ENCODE peak calls at places on chromosomes 5 and 9, in ten cellular contexts. One of them, this sample, is unnamed.

GRCh38 chr9:124348831-124349230 is 66.4 kb downstream of the PSMB7 start:
- DNase-seq in sigmoid colon: peak
- DNase-seq in prostate gland: no peak
- DNase-seq in K562: no peak
- DNase-seq in spleen: peak
- DNase-seq in endothelial cell of umbilical vein: no peak
- DNase-seq in H1: no peak
- DNase-seq in transverse colon: no peak
- DNase-seq in GM12878: no peak
- DNase-seq in HCT116: no peak
- DNase-seq in this sample: no peak

GRCh38 chr5:111389390-111390082 is 122.8 kb downstream of the STARD4 start:
- DNase-seq in sigmoid colon: no peak
- DNase-seq in prostate gland: no peak
- DNase-seq in K562: no peak
- DNase-seq in spleen: no peak
- DNase-seq in endothelial cell of umbilical vein: no peak
- DNase-seq in H1: no peak
- DNase-seq in transverse colon: no peak
- DNase-seq in GM12878: no peak
- DNase-seq in HCT116: peak
- DNase-seq in this sample: no peak

GRCh38 chr5:66642538-66642937 is 46.3 kb downstream of the MAST4 start:
- DNase-seq in sigmoid colon: no peak
- DNase-seq in prostate gland: no peak
- DNase-seq in K562: no peak
- DNase-seq in spleen: no peak
- DNase-seq in endothelial cell of umbilical vein: no peak
- DNase-seq in H1: no peak
- DNase-seq in transverse colon: no peak
- DNase-seq in GM12878: no peak
- DNase-seq in HCT116: no peak
- DNase-seq in this sample: no peak

GRCh38 chr5:124060413-124061095 is 548.6 kb downstream of the CSNK1G3 start:
- DNase-seq in sigmoid colon: no peak
- DNase-seq in prostate gland: no peak
- DNase-seq in K562: no peak
- DNase-seq in spleen: no peak
- DNase-seq in endothelial cell of umbilical vein: no peak
- DNase-seq in H1: no peak
- DNase-seq in transverse colon: no peak
- DNase-seq in GM12878: no peak
- DNase-seq in HCT116: no peak
- DNase-seq in this sample: peak

GRCh38 chr9:21070171-21070571 is 7.6 kb downstream of the IFNB1 start:
- DNase-seq in sigmoid colon: peak
- DNase-seq in prostate gland: peak
- DNase-seq in K562: no peak
- DNase-seq in spleen: no peak
- DNase-seq in endothelial cell of umbilical vein: peak
- DNase-seq in H1: no peak
- DNase-seq in transverse colon: peak
- DNase-seq in GM12878: no peak
- DNase-seq in HCT116: peak
- DNase-seq in this sample: no peak

GRCh38 chr9:133882849-133883248 is 109.3 kb downstream of the VAV2 start:
- DNase-seq in sigmoid colon: no peak
- DNase-seq in prostate gland: no peak
- DNase-seq in K562: no peak
- DNase-seq in spleen: no peak
- DNase-seq in endothelial cell of umbilical vein: no peak
- DNase-seq in H1: no peak
- DNase-seq in transverse colon: no peak
- DNase-seq in GM12878: no peak
- DNase-seq in HCT116: no peak
- DNase-seq in this sample: no peak

GRCh38 chr5:148973455-148973854 is 89.4 kb downstream of the SH3TC2 start:
- DNase-seq in sigmoid colon: no peak
- DNase-seq in prostate gland: no peak
- DNase-seq in K562: no peak
- DNase-seq in spleen: no peak
- DNase-seq in endothelial cell of umbilical vein: no peak
- DNase-seq in H1: no peak
- DNase-seq in transverse colon: no peak
- DNase-seq in GM12878: no peak
- DNase-seq in HCT116: no peak
- DNase-seq in this sample: no peak

GRCh38 chr5:143041461-143041860 is 271.3 kb downstream of the ARHGAP26 start:
- DNase-seq in sigmoid colon: no peak
- DNase-seq in prostate gland: no peak
- DNase-seq in K562: no peak
- DNase-seq in spleen: no peak
- DNase-seq in endothelial cell of umbilical vein: no peak
- DNase-seq in H1: no peak
- DNase-seq in transverse colon: no peak
- DNase-seq in GM12878: no peak
- DNase-seq in HCT116: no peak
- DNase-seq in this sample: no peak

GRCh38 chr9:135890190-135890861 is 17.0 kb downstream of the CAMSAP1 start:
- DNase-seq in sigmoid colon: no peak
- DNase-seq in prostate gland: peak
- DNase-seq in K562: no peak
- DNase-seq in spleen: peak
- DNase-seq in endothelial cell of umbilical vein: no peak
- DNase-seq in H1: no peak
- DNase-seq in transverse colon: no peak
- DNase-seq in GM12878: no peak
- DNase-seq in HCT116: no peak
- DNase-seq in this sample: peak

GRCh38 chr9:128011071-128011817 is 30.5 kb upstream of the EEIG1 start:
- DNase-seq in sigmoid colon: no peak
- DNase-seq in prostate gland: no peak
- DNase-seq in K562: peak
- DNase-seq in spleen: peak
- DNase-seq in endothelial cell of umbilical vein: peak
- DNase-seq in H1: no peak
- DNase-seq in transverse colon: peak
- DNase-seq in GM12878: no peak
- DNase-seq in HCT116: no peak
- DNase-seq in this sample: no peak

GRCh38 chr9:124009835-124010226 is 1.7 kb upstream of the LHX2 start:
- DNase-seq in sigmoid colon: no peak
- DNase-seq in prostate gland: no peak
- DNase-seq in K562: no peak
- DNase-seq in spleen: no peak
- DNase-seq in endothelial cell of umbilical vein: no peak
- DNase-seq in H1: no peak
- DNase-seq in transverse colon: no peak
- DNase-seq in GM12878: no peak
- DNase-seq in HCT116: no peak
- DNase-seq in this sample: no peak

GRCh38 chr5:169460896-169461295 is 122.7 kb upstream of the SPDL1 start:
- DNase-seq in sigmoid colon: no peak
- DNase-seq in prostate gland: no peak
- DNase-seq in K562: no peak
- DNase-seq in spleen: no peak
- DNase-seq in endothelial cell of umbilical vein: no peak
- DNase-seq in H1: no peak
- DNase-seq in transverse colon: no peak
- DNase-seq in GM12878: no peak
- DNase-seq in HCT116: no peak
- DNase-seq in this sample: no peak

GRCh38 chr9:13719981-13720380 is 440.5 kb upstream of the MPDZ start:
- DNase-seq in sigmoid colon: no peak
- DNase-seq in prostate gland: no peak
- DNase-seq in K562: no peak
- DNase-seq in spleen: no peak
- DNase-seq in endothelial cell of umbilical vein: peak
- DNase-seq in H1: no peak
- DNase-seq in transverse colon: no peak
- DNase-seq in GM12878: no peak
- DNase-seq in HCT116: no peak
- DNase-seq in this sample: no peak

GRCh38 chr9:35758475-35759050 is 4.5 kb upstream of the MSMP start:
- DNase-seq in sigmoid colon: no peak
- DNase-seq in prostate gland: no peak
- DNase-seq in K562: no peak
- DNase-seq in spleen: no peak
- DNase-seq in endothelial cell of umbilical vein: peak
- DNase-seq in H1: no peak
- DNase-seq in transverse colon: no peak
- DNase-seq in GM12878: no peak
- DNase-seq in HCT116: no peak
- DNase-seq in this sample: no peak

GRCh38 chr5:95934207-95934804 is 27.3 kb downstream of the ELL2 start:
- DNase-seq in sigmoid colon: no peak
- DNase-seq in prostate gland: no peak
- DNase-seq in K562: peak
- DNase-seq in spleen: no peak
- DNase-seq in endothelial cell of umbilical vein: no peak
- DNase-seq in H1: no peak
- DNase-seq in transverse colon: no peak
- DNase-seq in GM12878: no peak
- DNase-seq in HCT116: no peak
- DNase-seq in this sample: no peak

DNA sequence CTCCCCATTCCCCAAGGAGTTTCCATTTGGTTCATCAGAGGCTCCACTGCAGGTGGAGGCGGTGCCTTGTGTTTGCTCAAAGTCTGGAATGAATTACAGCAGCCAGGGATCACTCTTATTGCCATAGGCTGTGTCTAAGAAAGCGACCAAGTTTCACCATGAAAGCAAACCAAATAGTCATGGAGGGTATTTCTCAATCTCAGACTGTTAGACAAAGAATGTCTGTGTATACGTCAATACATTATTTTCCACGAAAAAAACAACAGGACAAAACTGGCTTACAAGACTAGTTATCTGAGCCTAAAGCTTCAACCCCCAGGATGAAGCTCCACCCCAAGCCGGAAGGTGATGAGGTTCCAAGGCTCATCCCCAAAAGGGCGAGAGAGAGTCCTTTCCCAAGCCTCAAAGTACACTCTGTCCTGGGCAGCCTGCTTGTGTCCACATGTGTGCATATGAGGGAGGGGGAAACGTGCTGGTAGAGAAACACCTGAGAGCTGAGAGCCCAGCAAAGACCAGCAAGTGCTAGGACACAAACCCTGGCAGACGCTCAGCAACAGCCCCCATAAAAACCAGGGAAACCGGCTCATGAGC is 4.3 kb downstream of the B4GALT1 start:
- DNase-seq in sigmoid colon: peak
- DNase-seq in prostate gland: peak
- DNase-seq in K562: no peak
- DNase-seq in spleen: no peak
- DNase-seq in endothelial cell of umbilical vein: no peak
- DNase-seq in H1: no peak
- DNase-seq in transverse colon: peak
- DNase-seq in GM12878: no peak
- DNase-seq in HCT116: no peak
- DNase-seq in this sample: peak
- TF ChIP-seq POLR2AphosphoS5 in sigmoid colon: peak
- TF ChIP-seq POLR2AphosphoS5 in prostate gland: peak
- TF ChIP-seq POLR2AphosphoS5 in K562: no peak
- TF ChIP-seq POLR2AphosphoS5 in spleen: peak
- TF ChIP-seq POLR2AphosphoS5 in endothelial cell of umbilical vein: no peak
- TF ChIP-seq POLR2AphosphoS5 in H1: no peak
- TF ChIP-seq POLR2AphosphoS5 in transverse colon: peak
- TF ChIP-seq POLR2AphosphoS5 in GM12878: no peak
- TF ChIP-seq POLR2AphosphoS5 in HCT116: no peak
- TF ChIP-seq POLR2AphosphoS5 in this sample: no peak

GRCh38 chr5:139845846-139846681 is 50.5 kb downstream of the PSD2 start:
- DNase-seq in sigmoid colon: no peak
- DNase-seq in prostate gland: peak
- DNase-seq in K562: no peak
- DNase-seq in spleen: peak
- DNase-seq in endothelial cell of umbilical vein: no peak
- DNase-seq in H1: no peak
- DNase-seq in transverse colon: no peak
- DNase-seq in GM12878: no peak
- DNase-seq in HCT116: no peak
- DNase-seq in this sample: no peak
- TF ChIP-seq POLR2A in sigmoid colon: no peak
- TF ChIP-seq POLR2A in prostate gland: no peak
- TF ChIP-seq POLR2A in K562: no peak
- TF ChIP-seq POLR2A in spleen: no peak
- TF ChIP-seq POLR2A in endothelial cell of umbilical vein: no peak
- TF ChIP-seq POLR2A in H1: no peak
- TF ChIP-seq POLR2A in transverse colon: no peak
- TF ChIP-seq POLR2A in GM12878: no peak
- TF ChIP-seq POLR2A in HCT116: no peak
- TF ChIP-seq POLR2A in this sample: no peak

DNA sequence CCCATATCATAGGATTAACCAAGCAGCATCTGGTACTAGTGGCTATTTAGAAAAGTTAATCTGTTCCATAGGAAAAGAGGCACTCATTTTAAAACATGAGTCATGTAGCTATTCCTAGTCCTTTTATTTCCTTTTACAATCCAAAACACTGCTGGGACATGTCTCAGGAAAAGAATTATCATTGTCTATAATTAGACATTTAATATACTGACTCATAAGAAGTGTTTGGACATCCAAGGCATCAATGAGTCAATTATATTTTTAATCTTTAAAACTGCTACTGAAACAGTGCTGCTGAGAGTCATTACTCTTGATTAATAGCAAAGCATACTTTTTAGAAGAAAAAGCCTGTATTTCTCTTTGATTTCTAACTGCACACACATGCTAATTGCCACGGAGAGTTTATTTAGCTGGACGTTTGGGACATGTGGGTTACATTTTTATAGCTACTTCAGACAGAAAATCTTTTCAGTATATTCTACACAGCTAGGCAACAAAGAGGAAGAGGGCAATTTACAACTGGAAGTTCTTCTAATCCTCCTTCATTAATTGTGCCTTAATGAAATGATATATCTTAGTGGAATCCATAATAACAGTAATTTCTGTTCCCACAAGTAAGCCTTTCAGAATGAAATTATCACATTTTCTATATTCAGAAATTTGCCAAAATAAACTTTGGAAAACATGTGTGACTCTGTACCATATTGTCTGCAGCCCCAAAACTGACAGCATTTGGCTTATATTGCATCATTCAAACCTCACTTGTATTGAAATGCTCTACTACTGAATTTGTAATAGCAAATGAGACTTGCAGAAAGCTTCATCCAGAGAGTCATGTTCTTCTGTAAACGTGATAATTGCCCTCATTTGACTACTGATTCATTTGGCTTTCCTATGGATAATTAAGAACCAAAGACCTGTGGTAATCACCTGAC is 1249.2 kb upstream of the CDH18 start:
- DNase-seq in sigmoid colon: no peak
- DNase-seq in prostate gland: no peak
- DNase-seq in K562: no peak
- DNase-seq in spleen: no peak
- DNase-seq in endothelial cell of umbilical vein: peak
- DNase-seq in H1: no peak
- DNase-seq in transverse colon: no peak
- DNase-seq in GM12878: no peak
- DNase-seq in HCT116: no peak
- DNase-seq in this sample: no peak
- TF ChIP-seq CTCF in sigmoid colon: no peak
- TF ChIP-seq CTCF in prostate gland: no peak
- TF ChIP-seq CTCF in K562: no peak
- TF ChIP-seq CTCF in spleen: no peak
- TF ChIP-seq CTCF in endothelial cell of umbilical vein: no peak
- TF ChIP-seq CTCF in H1: no peak
- TF ChIP-seq CTCF in transverse colon: no peak
- TF ChIP-seq CTCF in GM12878: no peak
- TF ChIP-seq CTCF in HCT116: no peak
- TF ChIP-seq CTCF in this sample: no peak

GRCh38 chr9:137055385-137056364 is 1.8 kb upstream of the ENTPD2 start:
- DNase-seq in sigmoid colon: peak
- DNase-seq in prostate gland: peak
- DNase-seq in K562: no peak
- DNase-seq in spleen: no peak
- DNase-seq in endothelial cell of umbilical vein: no peak
- DNase-seq in H1: no peak
- DNase-seq in transverse colon: peak
- DNase-seq in GM12878: no peak
- DNase-seq in HCT116: no peak
- DNase-seq in this sample: peak
- TF ChIP-seq POLR2AphosphoS5 in sigmoid colon: peak
- TF ChIP-seq POLR2AphosphoS5 in prostate gland: peak
- TF ChIP-seq POLR2AphosphoS5 in K562: no peak
- TF ChIP-seq POLR2AphosphoS5 in spleen: no peak
- TF ChIP-seq POLR2AphosphoS5 in endothelial cell of umbilical vein: no peak
- TF ChIP-seq POLR2AphosphoS5 in H1: no peak
- TF ChIP-seq POLR2AphosphoS5 in transverse colon: peak
- TF ChIP-seq POLR2AphosphoS5 in GM12878: no peak
- TF ChIP-seq POLR2AphosphoS5 in HCT116: no peak
- TF ChIP-seq POLR2AphosphoS5 in this sample: no peak

This sample was measured in stomach.